ENCODE peak calls at places on chromosomes 13 and 19, in six cellular contexts. One of them, this sample, is unnamed.

GRCh38 chr19:50252111-50252886 is 48.9 kb downstream of the MYH14 start:
- DNase-seq in HCT116: no peak
- DNase-seq in K562: peak; percentile 48
- DNase-seq in GM12878: no peak
- DNase-seq in H1: no peak
- DNase-seq in HepG2: no peak
- DNase-seq in this sample: peak; percentile 82

GRCh38 chr13:71634605-71635443 is 232.2 kb downstream of the DACH1 start:
- DNase-seq in HCT116: no peak
- DNase-seq in K562: no peak
- DNase-seq in H1: no peak
- DNase-seq in GM12878: no peak
- DNase-seq in HepG2: no peak
- DNase-seq in this sample: no peak

GRCh38 chr19:39237200-39238184 is 7.3 kb downstream of the IFNL3 start:
- DNase-seq in GM12878: peak; percentile 45
- DNase-seq in HCT116: peak; percentile 3
- DNase-seq in HepG2: peak; percentile 45
- DNase-seq in K562: peak; percentile 37
- DNase-seq in H1: no peak
- DNase-seq in this sample: peak; percentile 44

GRCh38 chr13:72530471-72530870 is 197.0 kb downstream of the MZT1 start:
- DNase-seq in HCT116: no peak
- DNase-seq in HepG2: no peak
- DNase-seq in K562: no peak
- DNase-seq in GM12878: no peak
- DNase-seq in H1: no peak
- DNase-seq in this sample: no peak

GRCh38 chr13:43831088-43831487 is 44.3 kb upstream of the ENOX1 start:
- DNase-seq in H1: no peak
- DNase-seq in HepG2: no peak
- DNase-seq in GM12878: no peak
- DNase-seq in HCT116: no peak
- DNase-seq in K562: no peak
- DNase-seq in this sample: no peak

GRCh38 chr19:35135389-35135909 is 590 bp upstream of the LGI4 start:
- DNase-seq in H1: no peak
- DNase-seq in HepG2: peak; percentile 65
- DNase-seq in HCT116: peak; percentile 51
- DNase-seq in GM12878: no peak
- DNase-seq in K562: peak; percentile 92
- DNase-seq in this sample: peak; percentile 88

GRCh38 chr13:78881054-78881453 is 222.1 kb upstream of the OBI1 start:
- DNase-seq in HCT116: no peak
- DNase-seq in GM12878: no peak
- DNase-seq in H1: no peak
- DNase-seq in K562: no peak
- DNase-seq in HepG2: no peak
- DNase-seq in this sample: no peak

GRCh38 chr13:41859555-41859954 is 101.4 kb downstream of the VWA8 start:
- DNase-seq in GM12878: no peak
- DNase-seq in HCT116: no peak
- DNase-seq in K562: no peak
- DNase-seq in HepG2: no peak
- DNase-seq in H1: no peak
- DNase-seq in this sample: no peak

GRCh38 chr13:42272115-42272756 is at the start of gene AKAP11:
- DNase-seq in HCT116: no peak
- DNase-seq in H1: no peak
- DNase-seq in K562: peak; percentile 21
- DNase-seq in GM12878: no peak
- DNase-seq in HepG2: peak; percentile 15
- DNase-seq in this sample: peak; percentile 60

GRCh38 chr13:33111414-33112110 is 95.3 kb downstream of the KL start:
- DNase-seq in H1: no peak
- DNase-seq in HepG2: peak; percentile 82
- DNase-seq in K562: no peak
- DNase-seq in GM12878: no peak
- DNase-seq in HCT116: no peak
- DNase-seq in this sample: no peak

GRCh38 chr13:30045916-30046704 is 195.7 kb upstream of the UBL3 start:
- DNase-seq in K562: no peak
- DNase-seq in GM12878: no peak
- DNase-seq in HCT116: no peak
- DNase-seq in H1: no peak
- DNase-seq in HepG2: no peak
- DNase-seq in this sample: no peak

DNA sequence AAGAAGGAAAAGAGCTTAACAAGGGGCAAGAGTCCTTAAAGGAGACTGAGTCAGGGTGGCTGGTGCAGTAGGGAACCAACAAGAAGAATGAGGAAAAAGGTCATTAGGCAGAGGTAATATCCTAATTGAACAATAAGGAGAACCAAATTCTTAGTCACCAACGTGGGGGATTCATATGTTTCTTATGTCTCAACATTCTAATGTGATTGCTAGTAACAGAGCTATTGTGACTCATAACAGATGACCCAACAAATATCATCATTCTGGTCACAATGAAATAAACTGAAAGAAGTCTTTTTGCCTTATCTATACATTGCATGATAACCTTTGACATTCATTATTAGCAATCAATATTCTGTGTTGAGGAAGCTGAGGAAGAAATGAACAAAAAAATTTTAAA is 101.7 kb downstream of the RAP2A start:
- DNase-seq in H1: no peak
- DNase-seq in GM12878: no peak
- DNase-seq in K562: no peak
- DNase-seq in HepG2: no peak
- DNase-seq in HCT116: no peak
- DNase-seq in this sample: no peak
- TF ChIP-seq ATF3 in H1: no peak
- TF ChIP-seq ATF3 in GM12878: no peak
- TF ChIP-seq ATF3 in K562: no peak
- TF ChIP-seq ATF3 in HepG2: no peak
- TF ChIP-seq ATF3 in HCT116: no peak
- TF ChIP-seq ATF3 in this sample: no peak

GRCh38 chr13:23901365-23901764 is 4.1 kb upstream of the C1QTNF9B start:
- DNase-seq in GM12878: no peak
- DNase-seq in HepG2: no peak
- DNase-seq in HCT116: no peak
- DNase-seq in H1: no peak
- DNase-seq in K562: no peak
- DNase-seq in this sample: no peak

GRCh38 chr13:23902975-23903905 is 5.9 kb upstream of the C1QTNF9B start:
- DNase-seq in GM12878: no peak
- DNase-seq in K562: no peak
- DNase-seq in H1: no peak
- DNase-seq in HCT116: no peak
- DNase-seq in HepG2: no peak
- DNase-seq in this sample: peak; percentile 27

GRCh38 chr13:23898101-23898500 is 799 bp upstream of the C1QTNF9B start:
- DNase-seq in H1: no peak
- DNase-seq in HepG2: no peak
- DNase-seq in K562: no peak
- DNase-seq in GM12878: no peak
- DNase-seq in HCT116: no peak
- DNase-seq in this sample: no peak

GRCh38 chr13:23903906-23904280 is 6.6 kb upstream of the C1QTNF9B start:
- DNase-seq in HCT116: no peak
- DNase-seq in HepG2: no peak
- DNase-seq in K562: no peak
- DNase-seq in GM12878: no peak
- DNase-seq in H1: no peak
- DNase-seq in this sample: peak; percentile 30

GRCh38 chr13:23899555-23899954 is 2.3 kb upstream of the C1QTNF9B start:
- DNase-seq in HCT116: no peak
- DNase-seq in H1: no peak
- DNase-seq in K562: peak; percentile 13
- DNase-seq in HepG2: peak; percentile 36
- DNase-seq in GM12878: no peak
- DNase-seq in this sample: no peak
- TF ChIP-seq ATF3 in HCT116: no peak
- TF ChIP-seq ATF3 in H1: no peak
- TF ChIP-seq ATF3 in K562: no peak
- TF ChIP-seq ATF3 in HepG2: no peak
- TF ChIP-seq ATF3 in GM12878: no peak
- TF ChIP-seq ATF3 in this sample: no peak

GRCh38 chr13:97434417-97435296 is 688 bp downstream of the RAP2A start:
- DNase-seq in H1: no peak
- DNase-seq in GM12878: no peak
- DNase-seq in HCT116: no peak
- DNase-seq in K562: no peak
- DNase-seq in HepG2: no peak
- DNase-seq in this sample: peak; percentile 34
- TF ChIP-seq ATF3 in H1: no peak
- TF ChIP-seq ATF3 in GM12878: no peak
- TF ChIP-seq ATF3 in HCT116: no peak
- TF ChIP-seq ATF3 in K562: no peak
- TF ChIP-seq ATF3 in HepG2: no peak
- TF ChIP-seq ATF3 in this sample: no peak

DNA sequence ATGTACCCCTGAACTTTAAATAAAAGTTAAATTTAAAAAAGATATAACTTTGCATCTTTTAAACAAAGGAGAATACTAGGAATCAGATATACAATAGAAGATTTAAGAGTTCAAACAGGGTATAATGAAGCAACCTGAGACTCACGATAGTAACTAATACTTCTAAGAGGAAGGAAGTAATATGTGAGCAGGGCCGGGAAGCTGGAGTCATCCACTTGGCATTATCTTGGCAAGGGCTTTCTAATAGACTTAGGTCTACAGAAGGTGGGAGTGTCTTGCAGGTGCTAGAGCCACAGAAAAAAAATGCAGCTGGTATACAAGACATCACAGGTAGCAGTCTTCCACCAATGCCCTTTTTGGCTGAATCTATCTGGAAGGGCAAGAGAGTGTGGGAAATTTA is 231.9 kb downstream of the KCTD12 start:
- DNase-seq in HCT116: no peak
- DNase-seq in HepG2: no peak
- DNase-seq in H1: no peak
- DNase-seq in GM12878: no peak
- DNase-seq in K562: no peak
- DNase-seq in this sample: no peak
- TF ChIP-seq ATF3 in HCT116: no peak
- TF ChIP-seq ATF3 in HepG2: no peak
- TF ChIP-seq ATF3 in H1: no peak
- TF ChIP-seq ATF3 in GM12878: no peak
- TF ChIP-seq ATF3 in K562: no peak
- TF ChIP-seq ATF3 in this sample: no peak

GRCh38 chr13:95298971-95299627 is 2.2 kb downstream of the ABCC4 start:
- DNase-seq in HepG2: no peak
- DNase-seq in K562: no peak
- DNase-seq in GM12878: no peak
- DNase-seq in H1: no peak
- DNase-seq in HCT116: peak; percentile 36
- DNase-seq in this sample: no peak
- TF ChIP-seq ATF3 in HepG2: no peak
- TF ChIP-seq ATF3 in K562: no peak
- TF ChIP-seq ATF3 in GM12878: no peak
- TF ChIP-seq ATF3 in H1: no peak
- TF ChIP-seq ATF3 in HCT116: no peak
- TF ChIP-seq ATF3 in this sample: no peak

DNA sequence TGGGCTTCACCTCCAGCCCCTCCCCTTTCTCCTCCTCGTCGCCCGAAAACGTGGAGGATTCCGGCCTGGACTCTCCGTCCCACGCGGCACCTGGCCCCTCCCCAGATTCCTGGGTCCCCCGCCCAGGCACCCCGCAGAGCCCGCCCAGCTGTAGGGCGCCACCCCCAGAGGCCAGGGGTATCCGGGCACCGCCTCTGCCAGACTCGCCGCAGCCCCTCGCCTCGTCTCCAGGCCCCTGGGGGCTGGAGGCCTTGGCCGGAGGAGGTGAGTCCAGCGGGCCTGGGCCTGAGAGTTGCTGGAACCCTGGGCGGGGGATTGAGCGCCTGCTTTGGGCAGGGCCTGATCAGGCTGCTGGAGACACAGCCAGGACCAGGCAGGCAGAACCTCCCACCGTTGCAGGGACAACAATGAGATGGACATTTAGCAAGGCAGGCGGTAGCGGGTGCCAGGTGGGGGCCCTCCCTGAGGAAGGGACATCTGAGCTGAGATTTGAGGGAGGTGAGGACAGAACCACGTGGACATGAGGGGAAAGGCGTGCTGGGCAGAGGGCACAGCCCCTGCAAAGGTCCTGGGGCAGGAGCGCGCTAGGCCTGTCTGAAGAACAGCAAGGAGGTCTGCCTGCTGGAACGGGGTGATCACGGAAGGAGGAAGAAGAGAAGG is 16.2 kb upstream of the B3GNT3 start:
- DNase-seq in H1: no peak
- DNase-seq in GM12878: no peak
- DNase-seq in HepG2: no peak
- DNase-seq in K562: no peak
- DNase-seq in HCT116: no peak
- DNase-seq in this sample: peak; percentile 54
- TF ChIP-seq ATF3 in H1: no peak
- TF ChIP-seq ATF3 in GM12878: no peak
- TF ChIP-seq ATF3 in HepG2: no peak
- TF ChIP-seq ATF3 in K562: no peak
- TF ChIP-seq ATF3 in HCT116: no peak
- TF ChIP-seq ATF3 in this sample: no peak

This sample was measured in WTC11.